ENCODE peak calls at places on chromosomes 11 and 22, in eight cellular contexts. V is left cardiac atrium, Q is astrocyte of the spinal cord, W is nephron progenitor cell, R is astrocyte of the hippocampus, O is cardiac fibroblast, K is iPS-NIHi11, C is ELR. U is an unnamed sample.

GRCh38 chr22:41565403-41566054 is 4.7 kb downstream of the CSDC2 start:
- DNase-seq in V (no peak), Q (peak), W (no peak), R (peak), O (peak), K (no peak), C (peak), U (peak)

GRCh38 chr11:86999388-86999787 is 38.3 kb upstream of the TMEM135 start:
- DNase-seq in V (no peak), Q (no peak), W (no peak), R (no peak), O (no peak), K (no peak), C (no peak), U (no peak)

GRCh38 chr11:115455606-115456005 is 48.6 kb downstream of the CADM1 start:
- DNase-seq in V (no peak), Q (no peak), W (no peak), R (peak), O (no peak), K (peak), C (no peak), U (no peak)

GRCh38 chr11:120134106-120134930 is 3.6 kb downstream of the TRIM29 start:
- DNase-seq in V (no peak), Q (no peak), W (no peak), R (no peak), O (no peak), K (peak), C (no peak), U (no peak)

GRCh38 chr11:62505112-62505783 is 41.4 kb downstream of the AHNAK start:
- DNase-seq in V (peak), Q (no peak), W (peak), R (peak), O (peak), K (peak), C (no peak), U (no peak)

GRCh38 chr11:65290448-65291165 is 24.1 kb upstream of the CDC42EP2 start:
- DNase-seq in V (peak), Q (peak), W (no peak), R (peak), O (peak), K (no peak), C (peak), U (peak)

GRCh38 chr11:18081551-18081950 is 24.3 kb downstream of the SAAL1 start:
- DNase-seq in V (no peak), Q (no peak), W (no peak), R (no peak), O (no peak), K (no peak), C (no peak), U (no peak)

GRCh38 chr11:65764434-65764833 is 16.3 kb downstream of the AP5B1 start:
- DNase-seq in V (no peak), Q (no peak), W (no peak), R (no peak), O (no peak), K (no peak), C (no peak), U (no peak)

GRCh38 chr11:57641426-57641825 is 8.3 kb downstream of the YPEL4 start:
- DNase-seq in V (no peak), Q (peak), W (no peak), R (peak), O (peak), K (no peak), C (peak), U (peak)

GRCh38 chr11:86688398-86689179 is 16.2 kb upstream of the ME3 start:
- DNase-seq in V (no peak), Q (peak), W (no peak), R (peak), O (peak), K (no peak), C (peak), U (peak)

GRCh38 chr22:29306175-29306829 is at the start of gene GAS2L1:
- DNase-seq in V (peak), Q (peak), W (peak), R (peak), O (peak), K (peak), C (peak), U (peak)

GRCh38 chr11:35953081-35953480 is 9.2 kb downstream of the LDLRAD3 start:
- DNase-seq in V (peak), Q (peak), W (peak), R (peak), O (peak), K (no peak), C (no peak), U (no peak)

GRCh38 chr22:30252411-30253204 is 6.0 kb upstream of the LIF start:
- DNase-seq in V (no peak), Q (no peak), W (no peak), R (peak), O (no peak), K (no peak), C (peak), U (no peak)

GRCh38 chr11:133893381-133893780 is 48.1 kb upstream of the SPATA19 start:
- DNase-seq in V (no peak), Q (no peak), W (no peak), R (no peak), O (no peak), K (no peak), C (no peak), U (no peak)

GRCh38 chr11:134576286-134576685 is 164.2 kb upstream of the B3GAT1 start:
- DNase-seq in V (no peak), Q (no peak), W (no peak), R (no peak), O (no peak), K (no peak), C (no peak), U (no peak)

GRCh38 chr11:64410396-64410718 is 51.4 kb downstream of the RPS6KA4 start:
- DNase-seq in V (no peak), Q (no peak), W (no peak), R (no peak), O (no peak), K (no peak), C (no peak), U (no peak)

GRCh38 chr11:92453055-92453454 is 228.4 kb downstream of the FAT3 start:
- DNase-seq in V (no peak), Q (peak), W (no peak), R (peak), O (peak), K (no peak), C (peak), U (peak)

GRCh38 chr11:131637469-131638175 is 267.2 kb downstream of the NTM start:
- DNase-seq in V (no peak), Q (peak), W (no peak), R (peak), O (no peak), K (no peak), C (no peak), U (no peak)

GRCh38 chr11:61052182-61052972 is 49.9 kb upstream of the CD5 start:
- DNase-seq in V (no peak), Q (no peak), W (no peak), R (no peak), O (no peak), K (no peak), C (no peak), U (no peak)

GRCh38 chr11:46760429-46761128 is 41.6 kb downstream of the F2 start:
- DNase-seq in V (no peak), Q (no peak), W (no peak), R (no peak), O (no peak), K (no peak), C (no peak), U (no peak)

GRCh38 chr22:40289991-40290459 is 56.3 kb upstream of the ADSL start:
- DNase-seq in V (peak), Q (peak), W (no peak), R (no peak), O (no peak), K (no peak), C (peak), U (no peak)

GRCh38 chr11:86606849-86607481 is 65.5 kb downstream of the ME3 start:
- DNase-seq in V (no peak), Q (peak), W (no peak), R (peak), O (peak), K (no peak), C (peak), U (peak)

GRCh38 chr22:38417252-38418060 is 37.5 kb downstream of the KCNJ4 start:
- DNase-seq in V (no peak), Q (no peak), W (no peak), R (no peak), O (no peak), K (peak), C (no peak), U (no peak)

GRCh38 chr11:117328414-117329010 is 858 bp downstream of the CEP164 start:
- DNase-seq in V (no peak), Q (peak), W (peak), R (peak), O (peak), K (peak), C (peak), U (peak)

GRCh38 chr11:116465056-116465455 is 307.7 kb downstream of the BUD13 start:
- DNase-seq in V (no peak), Q (no peak), W (no peak), R (no peak), O (no peak), K (no peak), C (no peak), U (no peak)

GRCh38 chr11:6351782-6352181 is 31.5 kb upstream of the CAVIN3 start:
- DNase-seq in V (no peak), Q (no peak), W (no peak), R (no peak), O (no peak), K (no peak), C (peak), U (no peak)

GRCh38 chr11:126102436-126102894 is 39.8 kb upstream of the CDON start:
- DNase-seq in V (peak), Q (no peak), W (no peak), R (peak), O (no peak), K (no peak), C (no peak), U (peak)

GRCh38 chr11:68523743-68524142 is 63.2 kb downstream of the PPP6R3 start:
- DNase-seq in V (no peak), Q (no peak), W (no peak), R (no peak), O (peak), K (no peak), C (no peak), U (no peak)

GRCh38 chr11:31408205-31408604 is 38.5 kb downstream of the DNAJC24 start:
- DNase-seq in V (no peak), Q (no peak), W (no peak), R (no peak), O (no peak), K (no peak), C (no peak), U (no peak)

GRCh38 chr11:360326-361280 is 8.7 kb upstream of the B4GALNT4 start:
- DNase-seq in V (no peak), Q (no peak), W (no peak), R (no peak), O (no peak), K (no peak), C (no peak), U (no peak)

GRCh38 chr22:30871391-30872281 is 96.9 kb downstream of the MORC2 start:
- DNase-seq in V (no peak), Q (no peak), W (no peak), R (no peak), O (no peak), K (peak), C (no peak), U (no peak)

U was measured in fibroblast of pulmonary artery.